ENCODE peak calls at places on chromosomes 7 and 10, in five cellular contexts. B, J, E, Y and R are unnamed samples.

GRCh38 chr7:77331938-77332695 is 84.0 kb downstream of the GSAP start:
- DNase-seq in J (peak; percentile 15), B (peak; percentile 29), E (peak; percentile 87), Y (peak; percentile 82), R (peak; percentile 78)

GRCh38 chr7:112286294-112287086 is 80.0 kb downstream of the ZNF277 start:
- DNase-seq in Y (no peak), J (no peak), E (no peak), B (no peak), R (no peak)

GRCh38 chr7:156836443-156836842 is 56.5 kb downstream of the LMBR1 start:
- DNase-seq in Y (no peak), B (no peak), E (no peak), J (no peak), R (no peak)

GRCh38 chr10:78904196-78904595 is 164.6 kb upstream of the ZMIZ1 start:
- DNase-seq in J (no peak), Y (no peak), E (no peak), B (no peak), R (no peak)

GRCh38 chr10:5514226-5514881 is 10.4 kb upstream of the CALML3 start:
- DNase-seq in E (no peak), J (no peak), B (no peak), Y (no peak), R (no peak)

GRCh38 chr7:96695581-96695980 is 14.1 kb downstream of the SEM1 start:
- DNase-seq in Y (no peak), E (no peak), B (no peak), J (no peak), R (no peak)

GRCh38 chr10:67306588-67307205 is 380.9 kb downstream of the LRRTM3 start:
- DNase-seq in Y (peak; percentile 34), E (peak; percentile 24), J (no peak), B (no peak), R (peak; percentile 42)

GRCh38 chr10:128694532-128694931 is 568.3 kb upstream of the MKI67 start:
- DNase-seq in E (no peak), J (no peak), B (no peak), Y (no peak), R (no peak)

GRCh38 chr7:94360926-94361325 is 33.8 kb upstream of the COL1A2 start:
- DNase-seq in E (no peak), B (no peak), J (no peak), Y (no peak), R (no peak)

GRCh38 chr10:45373783-45374450 is at the start of gene ALOX5:
- DNase-seq in E (no peak), J (no peak), B (peak; percentile 71), Y (peak; percentile 93), R (peak; percentile 53)

GRCh38 chr7:100620804-100621203 is 8.5 kb downstream of the MOSPD3 start:
- DNase-seq in E (no peak), Y (no peak), B (no peak), J (no peak), R (no peak)

GRCh38 chr10:75542902-75543301 is 111.5 kb downstream of the LRMDA start:
- DNase-seq in Y (no peak), B (no peak), E (no peak), J (no peak), R (peak; percentile 32)

GRCh38 chr7:147915781-147916180 is 674.8 kb upstream of the C7orf33 start:
- DNase-seq in E (no peak), J (peak; percentile 15), B (no peak), Y (no peak), R (no peak)

DNA sequence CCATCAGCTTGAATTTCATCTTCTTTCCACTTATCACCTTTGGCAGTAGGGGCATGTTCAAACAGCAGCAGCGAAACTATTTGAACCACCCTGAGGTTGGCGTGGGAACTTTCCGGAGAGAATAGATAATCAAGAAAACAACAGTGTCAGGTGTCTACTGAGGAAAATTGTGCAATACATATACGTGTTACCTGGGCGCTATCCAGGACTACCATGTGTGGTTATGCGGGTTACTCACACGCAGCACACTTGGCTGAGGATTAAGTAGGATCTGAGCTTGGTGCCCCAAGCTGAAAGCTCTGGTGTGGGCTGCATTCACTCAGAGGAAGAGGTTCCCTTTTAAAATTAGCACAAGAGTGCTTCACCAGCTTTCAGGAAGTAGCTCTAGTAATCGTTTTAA is 8.8 kb upstream of the ABI1 start:
- DNase-seq in J (no peak), B (no peak), E (no peak), Y (no peak), R (no peak)
- TF ChIP-seq SP1 in J (no peak), B (no peak), E (no peak), Y (no peak), R (no peak)

GRCh38 chr7:732556-732955 is 5.5 kb upstream of the PRKAR1B start:
- DNase-seq in E (no peak), J (no peak), B (no peak), Y (no peak), R (no peak)
- TF ChIP-seq SP1 in E (no peak), J (no peak), B (no peak), Y (no peak), R (no peak)

GRCh38 chr7:47000561-47000960 is 581.4 kb downstream of the TNS3 start:
- DNase-seq in Y (no peak), B (no peak), E (no peak), J (no peak), R (no peak)
- TF ChIP-seq SP1 in Y (no peak), B (no peak), E (no peak), J (no peak), R (no peak)

DNA sequence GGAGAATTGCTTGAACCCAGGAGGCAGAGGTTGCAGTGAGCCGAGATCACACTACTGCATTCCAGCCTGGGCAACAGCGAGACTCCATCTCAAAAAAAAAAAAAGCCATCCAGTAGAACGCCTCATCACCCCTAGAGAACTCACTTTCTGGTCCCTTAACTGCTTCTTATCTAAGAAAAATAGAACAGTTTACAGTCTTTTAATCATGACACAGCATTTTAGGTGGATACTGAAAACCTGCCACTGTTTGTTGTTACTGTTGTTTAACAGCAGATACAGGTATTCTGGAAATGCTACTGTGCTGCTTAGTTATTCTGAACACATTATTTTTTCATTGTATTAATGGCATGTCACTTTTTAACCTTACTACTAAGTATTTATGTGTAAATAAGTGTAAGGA is 624.3 kb upstream of the GHITM start:
- DNase-seq in J (no peak), B (no peak), Y (no peak), E (no peak), R (no peak)
- TF ChIP-seq SP1 in J (no peak), B (no peak), Y (no peak), E (no peak), R (no peak)

GRCh38 chr7:158957921-158958471 is 101.6 kb downstream of the DYNC2I1 start:
- DNase-seq in Y (peak; percentile 74), J (no peak), E (no peak), B (peak; percentile 84), R (no peak)
- TF ChIP-seq SP1 in Y (peak; percentile 42), J (no peak), E (no peak), B (no peak), R (no peak)

GRCh38 chr10:119319161-119319919 is 112.0 kb downstream of the GRK5 start:
- DNase-seq in E (no peak), J (no peak), Y (no peak), B (no peak), R (no peak)
- TF ChIP-seq SP1 in E (no peak), J (no peak), Y (no peak), B (no peak), R (no peak)